ENCODE peak calls at places on chromosomes 4 and X, in four cellular contexts. One of them, this sample, is unnamed.

GRCh38 chr4:165131247-165131832 is 18.7 kb upstream of the TMEM192 start:
- DNase-seq in RWPE2: no peak
- DNase-seq in Peyer's patch: peak
- DNase-seq in right lobe of liver: no peak
- DNase-seq in this sample: no peak

GRCh38 chr4:88003261-88003660 is 4.2 kb upstream of the PKD2 start:
- DNase-seq in RWPE2: no peak
- DNase-seq in Peyer's patch: no peak
- DNase-seq in right lobe of liver: no peak
- DNase-seq in this sample: no peak

GRCh38 chr4:46277165-46277951 is 112.6 kb downstream of the GABRA2 start:
- DNase-seq in RWPE2: no peak
- DNase-seq in Peyer's patch: no peak
- DNase-seq in right lobe of liver: no peak
- DNase-seq in this sample: no peak

GRCh38 chr4:90582087-90582486 is 454.9 kb downstream of the CCSER1 start:
- DNase-seq in RWPE2: no peak
- DNase-seq in Peyer's patch: no peak
- DNase-seq in right lobe of liver: no peak
- DNase-seq in this sample: no peak

GRCh38 chrX:48573690-48574269 is 504 bp upstream of the RBM3 start:
- DNase-seq in RWPE2: no peak
- DNase-seq in Peyer's patch: peak
- DNase-seq in right lobe of liver: no peak
- DNase-seq in this sample: peak

GRCh38 chr4:25727711-25728493 is 72.3 kb downstream of the SLC34A2 start:
- DNase-seq in RWPE2: no peak
- DNase-seq in Peyer's patch: no peak
- DNase-seq in right lobe of liver: no peak
- DNase-seq in this sample: no peak

GRCh38 chr4:40316333-40316781 is 18.8 kb upstream of the CHRNA9 start:
- DNase-seq in RWPE2: no peak
- DNase-seq in Peyer's patch: no peak
- DNase-seq in right lobe of liver: no peak
- DNase-seq in this sample: no peak

GRCh38 chr4:173685761-173686260 is 155.8 kb upstream of the HAND2 start:
- DNase-seq in RWPE2: no peak
- DNase-seq in Peyer's patch: no peak
- DNase-seq in right lobe of liver: no peak
- DNase-seq in this sample: no peak

GRCh38 chr4:126915999-126916625 is 716.6 kb upstream of the INTU start:
- DNase-seq in RWPE2: no peak
- DNase-seq in Peyer's patch: no peak
- DNase-seq in right lobe of liver: no peak
- DNase-seq in this sample: no peak

GRCh38 chr4:16684083-16684482 is 214.4 kb downstream of the LDB2 start:
- DNase-seq in RWPE2: no peak
- DNase-seq in Peyer's patch: no peak
- DNase-seq in right lobe of liver: no peak
- DNase-seq in this sample: no peak

GRCh38 chrX:134237363-134237702 is 351 bp downstream of the CCDC160 start:
- DNase-seq in RWPE2: no peak
- DNase-seq in Peyer's patch: no peak
- DNase-seq in right lobe of liver: no peak
- DNase-seq in this sample: no peak

GRCh38 chrX:112645774-112646173 is 34.0 kb downstream of the LHFPL1 start:
- DNase-seq in RWPE2: no peak
- DNase-seq in Peyer's patch: no peak
- DNase-seq in right lobe of liver: no peak
- DNase-seq in this sample: no peak

GRCh38 chr4:52019941-52020657 is at the start of gene LRRC66:
- DNase-seq in RWPE2: no peak
- DNase-seq in Peyer's patch: no peak
- DNase-seq in right lobe of liver: peak
- DNase-seq in this sample: no peak

GRCh38 chr4:99847362-99847976 is 30.8 kb downstream of the DAPP1 start:
- DNase-seq in RWPE2: no peak
- DNase-seq in Peyer's patch: peak
- DNase-seq in right lobe of liver: no peak
- DNase-seq in this sample: no peak

GRCh38 chr4:163758032-163758431 is 263.5 kb downstream of the TMA16 start:
- DNase-seq in RWPE2: no peak
- DNase-seq in Peyer's patch: no peak
- DNase-seq in right lobe of liver: no peak
- DNase-seq in this sample: no peak

GRCh38 chr4:177569443-177569842 is 127.2 kb upstream of the AGA start:
- DNase-seq in RWPE2: no peak
- DNase-seq in Peyer's patch: no peak
- DNase-seq in right lobe of liver: no peak
- DNase-seq in this sample: no peak

GRCh38 chr4:155705664-155706063 is 39.0 kb downstream of the GUCY1A1 start:
- DNase-seq in RWPE2: no peak
- DNase-seq in Peyer's patch: no peak
- DNase-seq in right lobe of liver: no peak
- DNase-seq in this sample: peak

GRCh38 chr4:56757821-56758400 is 63.6 kb downstream of the SPINK2 start:
- DNase-seq in RWPE2: peak
- DNase-seq in Peyer's patch: peak
- DNase-seq in right lobe of liver: no peak
- DNase-seq in this sample: peak
- H3K4me3 ChIP-seq in RWPE2: no peak
- H3K4me3 ChIP-seq in Peyer's patch: no peak
- H3K4me3 ChIP-seq in right lobe of liver: no peak
- H3K4me3 ChIP-seq in this sample: no peak

DNA sequence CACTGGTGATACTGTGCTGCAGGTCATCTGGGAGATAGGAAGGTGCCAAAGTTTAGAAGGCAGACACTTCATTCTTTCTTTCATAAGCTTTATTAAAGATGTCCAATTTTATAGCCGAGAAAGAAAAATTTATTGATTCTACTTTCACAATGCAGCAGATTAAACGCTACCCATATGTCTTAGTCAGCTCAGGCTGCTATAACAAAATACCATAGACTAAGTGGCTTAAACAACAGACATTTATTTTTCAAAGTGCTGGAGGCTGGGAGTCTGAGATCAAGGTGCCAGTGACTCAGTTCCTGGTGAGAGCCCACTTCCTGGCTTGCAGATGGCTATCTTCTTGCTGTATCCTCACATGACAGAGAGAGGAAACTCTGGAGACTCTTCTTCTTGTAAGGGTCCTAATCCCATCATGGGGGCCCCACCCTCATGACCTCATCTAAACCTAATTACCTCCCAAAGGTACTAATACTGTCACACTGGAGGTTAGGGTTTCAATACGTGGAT is 33.4 kb upstream of the KLHL34 start:
- DNase-seq in RWPE2: no peak
- DNase-seq in Peyer's patch: no peak
- DNase-seq in right lobe of liver: no peak
- DNase-seq in this sample: no peak
- H3K27ac ChIP-seq in RWPE2: no peak
- H3K27ac ChIP-seq in Peyer's patch: no peak
- H3K27ac ChIP-seq in right lobe of liver: no peak
- H3K27ac ChIP-seq in this sample: no peak

GRCh38 chrX:9878141-9878875 is 88.8 kb upstream of the CLDN34 start:
- DNase-seq in RWPE2: no peak
- DNase-seq in Peyer's patch: no peak
- DNase-seq in right lobe of liver: no peak
- DNase-seq in this sample: no peak

GRCh38 chrX:9880912-9881311 is 86.2 kb upstream of the CLDN34 start:
- DNase-seq in RWPE2: no peak
- DNase-seq in Peyer's patch: no peak
- DNase-seq in right lobe of liver: no peak
- DNase-seq in this sample: no peak

GRCh38 chrX:9882669-9883446 is 84.3 kb upstream of the CLDN34 start:
- DNase-seq in RWPE2: no peak
- DNase-seq in Peyer's patch: no peak
- DNase-seq in right lobe of liver: no peak
- DNase-seq in this sample: no peak

GRCh38 chrX:9884031-9884779 is 83.0 kb upstream of the CLDN34 start:
- DNase-seq in RWPE2: no peak
- DNase-seq in Peyer's patch: no peak
- DNase-seq in right lobe of liver: no peak
- DNase-seq in this sample: no peak

GRCh38 chrX:9880237-9880636 is 86.9 kb upstream of the CLDN34 start:
- DNase-seq in RWPE2: no peak
- DNase-seq in Peyer's patch: no peak
- DNase-seq in right lobe of liver: no peak
- DNase-seq in this sample: no peak
- H3K4me3 ChIP-seq in RWPE2: no peak
- H3K4me3 ChIP-seq in Peyer's patch: no peak
- H3K4me3 ChIP-seq in right lobe of liver: no peak
- H3K4me3 ChIP-seq in this sample: no peak

GRCh38 chr4:89496851-89497250 is 189.3 kb upstream of the GPRIN3 start:
- DNase-seq in RWPE2: no peak
- DNase-seq in Peyer's patch: no peak
- DNase-seq in right lobe of liver: no peak
- DNase-seq in this sample: no peak

GRCh38 chr4:89491731-89492235 is 184.2 kb upstream of the GPRIN3 start:
- DNase-seq in RWPE2: no peak
- DNase-seq in Peyer's patch: no peak
- DNase-seq in right lobe of liver: no peak
- DNase-seq in this sample: no peak

GRCh38 chr4:89492476-89493110 is 185.0 kb upstream of the GPRIN3 start:
- DNase-seq in RWPE2: no peak
- DNase-seq in Peyer's patch: no peak
- DNase-seq in right lobe of liver: no peak
- DNase-seq in this sample: no peak

GRCh38 chr4:89493367-89493766 is 185.8 kb upstream of the GPRIN3 start:
- DNase-seq in RWPE2: no peak
- DNase-seq in Peyer's patch: no peak
- DNase-seq in right lobe of liver: no peak
- DNase-seq in this sample: no peak

GRCh38 chr4:89497517-89498308 is 190.1 kb upstream of the GPRIN3 start:
- DNase-seq in RWPE2: no peak
- DNase-seq in Peyer's patch: no peak
- DNase-seq in right lobe of liver: no peak
- DNase-seq in this sample: no peak
- H3K27ac ChIP-seq in RWPE2: peak
- H3K27ac ChIP-seq in Peyer's patch: no peak
- H3K27ac ChIP-seq in right lobe of liver: peak
- H3K27ac ChIP-seq in this sample: no peak

DNA sequence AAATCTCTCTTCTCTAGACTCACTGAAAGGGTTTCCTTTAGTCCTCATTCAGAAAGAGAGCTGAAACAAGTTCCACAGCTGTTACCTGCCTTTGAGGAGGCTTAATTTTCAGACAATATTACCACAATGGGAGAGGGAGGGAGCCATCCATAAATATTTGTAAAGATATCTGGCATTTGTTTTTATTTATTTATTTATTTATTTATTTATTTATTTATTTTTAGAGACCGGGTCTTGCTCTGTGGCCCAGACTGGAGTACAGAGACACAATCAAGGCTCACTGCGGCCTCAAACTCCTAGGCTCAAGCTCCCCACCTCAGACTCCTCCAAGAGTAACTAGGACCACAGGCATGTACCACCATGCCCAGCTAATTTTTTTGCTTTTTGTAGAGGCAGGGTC is 80.7 kb downstream of the SLC9A7 start:
- DNase-seq in RWPE2: no peak
- DNase-seq in Peyer's patch: no peak
- DNase-seq in right lobe of liver: no peak
- DNase-seq in this sample: no peak
- H3K4me3 ChIP-seq in RWPE2: no peak
- H3K4me3 ChIP-seq in Peyer's patch: no peak
- H3K4me3 ChIP-seq in right lobe of liver: no peak
- H3K4me3 ChIP-seq in this sample: no peak

GRCh38 chr4:175767130-175767529 is 44.9 kb downstream of the GPM6A start:
- DNase-seq in RWPE2: no peak
- DNase-seq in Peyer's patch: no peak
- DNase-seq in right lobe of liver: no peak
- DNase-seq in this sample: no peak

GRCh38 chr4:175772170-175772685 is 39.8 kb downstream of the GPM6A start:
- DNase-seq in RWPE2: no peak
- DNase-seq in Peyer's patch: no peak
- DNase-seq in right lobe of liver: no peak
- DNase-seq in this sample: no peak

GRCh38 chr4:175776217-175776616 is 35.8 kb downstream of the GPM6A start:
- DNase-seq in RWPE2: no peak
- DNase-seq in Peyer's patch: no peak
- DNase-seq in right lobe of liver: no peak
- DNase-seq in this sample: no peak

DNA sequence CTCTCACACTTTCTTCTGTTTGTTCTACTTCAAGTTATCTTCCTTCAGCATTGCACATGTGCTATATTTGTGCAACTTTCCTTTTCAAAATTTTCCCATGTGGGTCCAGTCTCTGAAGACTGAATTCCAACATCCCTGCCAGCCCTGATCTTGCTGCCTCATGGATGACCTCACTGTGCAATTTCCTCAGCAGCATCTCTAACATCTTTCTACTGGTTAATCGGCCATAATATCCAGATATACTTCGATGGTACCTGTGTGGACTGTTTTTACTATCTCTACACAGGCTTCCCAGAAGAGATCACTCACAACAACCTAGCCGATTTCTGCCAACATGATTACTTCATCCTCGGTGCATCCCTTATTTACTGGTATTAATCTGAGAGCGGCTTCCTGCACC is 41.5 kb downstream of the GPM6A start:
- DNase-seq in RWPE2: no peak
- DNase-seq in Peyer's patch: no peak
- DNase-seq in right lobe of liver: no peak
- DNase-seq in this sample: no peak
- H3K27ac ChIP-seq in RWPE2: no peak
- H3K27ac ChIP-seq in Peyer's patch: no peak
- H3K27ac ChIP-seq in right lobe of liver: no peak
- H3K27ac ChIP-seq in this sample: no peak

GRCh38 chr4:111991163-111991562 is 154.1 kb upstream of the FAM241A start:
- DNase-seq in RWPE2: no peak
- DNase-seq in Peyer's patch: no peak
- DNase-seq in right lobe of liver: no peak
- DNase-seq in this sample: no peak
- H3K4me3 ChIP-seq in RWPE2: no peak
- H3K4me3 ChIP-seq in Peyer's patch: no peak
- H3K4me3 ChIP-seq in right lobe of liver: no peak
- H3K4me3 ChIP-seq in this sample: no peak

GRCh38 chr4:188975271-188975670 is 836.0 kb downstream of the TRIML1 start:
- DNase-seq in RWPE2: no peak
- DNase-seq in Peyer's patch: no peak
- DNase-seq in right lobe of liver: no peak
- DNase-seq in this sample: no peak
- H3K27ac ChIP-seq in RWPE2: no peak
- H3K27ac ChIP-seq in Peyer's patch: no peak
- H3K27ac ChIP-seq in right lobe of liver: no peak
- H3K27ac ChIP-seq in this sample: no peak

GRCh38 chrX:71285929-71286328 is 2.5 kb downstream of the NONO start:
- DNase-seq in RWPE2: no peak
- DNase-seq in Peyer's patch: no peak
- DNase-seq in right lobe of liver: no peak
- DNase-seq in this sample: no peak
- H3K4me3 ChIP-seq in RWPE2: peak
- H3K4me3 ChIP-seq in Peyer's patch: no peak
- H3K4me3 ChIP-seq in right lobe of liver: no peak
- H3K4me3 ChIP-seq in this sample: no peak

GRCh38 chrX:103624111-103624510 is 4.7 kb upstream of the TCEAL1 start:
- DNase-seq in RWPE2: no peak
- DNase-seq in Peyer's patch: no peak
- DNase-seq in right lobe of liver: no peak
- DNase-seq in this sample: no peak
- H3K27ac ChIP-seq in RWPE2: no peak
- H3K27ac ChIP-seq in Peyer's patch: no peak
- H3K27ac ChIP-seq in right lobe of liver: no peak
- H3K27ac ChIP-seq in this sample: no peak